ENCODE peak calls at places on chromosomes 16 and 17, in nine cellular contexts. Q, A, C, B, I, Z, R, W and J are unnamed samples.

GRCh38 chr16:66950971-66951790 is 9.9 kb upstream of the CES3 start:
- DNase-seq in Q (no peak), A (no peak), C (no peak), B (no peak), I (no peak), Z (no peak), R (no peak), W (no peak), J (no peak)

GRCh38 chr16:88967800-88968588 is 9.0 kb downstream of the CBFA2T3 start:
- DNase-seq in Q (no peak), A (no peak), C (peak; percentile 47), B (no peak), I (no peak), Z (no peak), R (peak; percentile 63), W (peak; percentile 87), J (peak; percentile 92)

GRCh38 chr17:45307290-45308015 is 9.4 kb downstream of the MAP3K14 start:
- DNase-seq in Q (no peak), A (peak; percentile 91), C (no peak), B (no peak), I (no peak), Z (no peak), R (peak; percentile 83), W (peak; percentile 71), J (peak; percentile 66)

GRCh38 chr16:50696575-50697420 is 3.4 kb downstream of the NOD2 start:
- DNase-seq in Q (peak; percentile 80), A (peak; percentile 56), C (peak; percentile 85), B (peak; percentile 80), I (peak; percentile 81), Z (peak; percentile 51), R (peak; percentile 62), W (peak; percentile 87), J (peak; percentile 84)

GRCh38 chr17:48348352-48348751 is 81.7 kb downstream of the SKAP1 start:
- DNase-seq in Q (no peak), A (no peak), C (no peak), B (no peak), I (no peak), Z (no peak), R (no peak), W (no peak), J (no peak)

GRCh38 chr17:29592850-29593545 is at the start of gene ANKRD13B:
- DNase-seq in Q (no peak), A (no peak), C (peak; percentile 74), B (no peak), I (peak; percentile 58), Z (peak; percentile 73), R (no peak), W (peak; percentile 71), J (peak; percentile 72)

GRCh38 chr16:54935411-54936085 is 4.9 kb downstream of the IRX5 start:
- DNase-seq in Q (no peak), A (no peak), C (no peak), B (no peak), I (no peak), Z (no peak), R (no peak), W (no peak), J (no peak)

GRCh38 chr17:56672195-56672594 is 78.7 kb downstream of the NOG start:
- DNase-seq in Q (no peak), A (no peak), C (no peak), B (no peak), I (no peak), Z (no peak), R (no peak), W (no peak), J (no peak)

GRCh38 chr16:89569506-89570341 is 5.8 kb upstream of the CPNE7 start:
- DNase-seq in Q (no peak), A (no peak), C (no peak), B (no peak), I (no peak), Z (no peak), R (no peak), W (no peak), J (no peak)

GRCh38 chr17:72025113-72025512 is 95.7 kb upstream of the SOX9 start:
- DNase-seq in Q (no peak), A (no peak), C (no peak), B (no peak), I (no peak), Z (no peak), R (no peak), W (no peak), J (no peak)

GRCh38 chr17:38734235-38734633 is 4.1 kb downstream of the CISD3 start:
- DNase-seq in Q (no peak), A (no peak), C (peak; percentile 45), B (no peak), I (no peak), Z (no peak), R (no peak), W (no peak), J (no peak)

GRCh38 chr16:30526137-30526822 is at the start of gene ZNF768:
- DNase-seq in Q (no peak), A (peak; percentile 7), C (peak; percentile 69), B (no peak), I (peak; percentile 39), Z (peak; percentile 70), R (no peak), W (peak; percentile 88), J (peak; percentile 89)

GRCh38 chr16:57127037-57127763 is 34.8 kb downstream of the CPNE2 start:
- DNase-seq in Q (no peak), A (peak; percentile 15), C (no peak), B (no peak), I (no peak), Z (no peak), R (no peak), W (no peak), J (no peak)

DNA sequence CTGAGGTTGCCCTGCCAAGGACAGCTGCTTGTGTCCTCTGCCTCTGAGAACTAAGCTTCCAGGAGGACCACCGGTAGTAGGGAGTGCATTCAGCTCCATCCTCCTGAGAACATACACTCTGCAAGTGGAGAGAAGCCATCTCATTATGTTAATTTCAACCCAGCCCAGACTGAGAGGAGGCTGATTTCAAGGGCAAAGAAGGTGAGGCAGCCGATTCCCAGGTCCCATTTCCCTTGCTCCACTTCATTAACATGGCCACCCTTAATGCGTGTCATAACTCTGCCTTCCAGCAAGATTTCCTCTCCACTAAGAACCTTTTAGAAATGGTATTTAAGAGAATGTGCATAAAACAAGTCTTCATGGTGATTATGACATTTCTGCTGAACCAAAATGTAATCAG is 72.5 kb downstream of the CDH13 start:
- DNase-seq in Q (no peak), A (no peak), C (no peak), B (no peak), I (no peak), Z (no peak), R (no peak), W (no peak), J (no peak)
- TF ChIP-seq CTCF in Q (no peak), A (no peak), C (no peak), B (no peak), I (no peak), Z (no peak), R (no peak), W (no peak), J (no peak)

GRCh38 chr16:11949527-11949926 is 7.7 kb upstream of the NPIPB2 start:
- DNase-seq in Q (no peak), A (peak; percentile 51), C (no peak), B (peak; percentile 54), I (no peak), Z (no peak), R (no peak), W (peak; percentile 85), J (peak; percentile 82)
- TF ChIP-seq CTCF in Q (peak; percentile 38), A (peak; percentile 73), C (peak; percentile 47), B (peak; percentile 26), I (peak; percentile 64), Z (no peak), R (peak; percentile 83), W (peak; percentile 75), J (peak; percentile 77)

GRCh38 chr17:18321309-18321708 is 6.2 kb downstream of the SMCR8 start:
- DNase-seq in Q (no peak), A (no peak), C (no peak), B (no peak), I (no peak), Z (no peak), R (no peak), W (no peak), J (no peak)
- TF ChIP-seq CTCF in Q (no peak), A (peak; percentile 46), C (no peak), B (no peak), I (peak; percentile 30), Z (no peak), R (no peak), W (no peak), J (peak; percentile 7)

GRCh38 chr17:74259667-74260524 is 14.1 kb upstream of the DNAI2 start:
- DNase-seq in Q (no peak), A (no peak), C (no peak), B (no peak), I (no peak), Z (no peak), R (no peak), W (no peak), J (no peak)
- TF ChIP-seq CTCF in Q (no peak), A (no peak), C (no peak), B (no peak), I (no peak), Z (no peak), R (no peak), W (no peak), J (no peak)

DNA sequence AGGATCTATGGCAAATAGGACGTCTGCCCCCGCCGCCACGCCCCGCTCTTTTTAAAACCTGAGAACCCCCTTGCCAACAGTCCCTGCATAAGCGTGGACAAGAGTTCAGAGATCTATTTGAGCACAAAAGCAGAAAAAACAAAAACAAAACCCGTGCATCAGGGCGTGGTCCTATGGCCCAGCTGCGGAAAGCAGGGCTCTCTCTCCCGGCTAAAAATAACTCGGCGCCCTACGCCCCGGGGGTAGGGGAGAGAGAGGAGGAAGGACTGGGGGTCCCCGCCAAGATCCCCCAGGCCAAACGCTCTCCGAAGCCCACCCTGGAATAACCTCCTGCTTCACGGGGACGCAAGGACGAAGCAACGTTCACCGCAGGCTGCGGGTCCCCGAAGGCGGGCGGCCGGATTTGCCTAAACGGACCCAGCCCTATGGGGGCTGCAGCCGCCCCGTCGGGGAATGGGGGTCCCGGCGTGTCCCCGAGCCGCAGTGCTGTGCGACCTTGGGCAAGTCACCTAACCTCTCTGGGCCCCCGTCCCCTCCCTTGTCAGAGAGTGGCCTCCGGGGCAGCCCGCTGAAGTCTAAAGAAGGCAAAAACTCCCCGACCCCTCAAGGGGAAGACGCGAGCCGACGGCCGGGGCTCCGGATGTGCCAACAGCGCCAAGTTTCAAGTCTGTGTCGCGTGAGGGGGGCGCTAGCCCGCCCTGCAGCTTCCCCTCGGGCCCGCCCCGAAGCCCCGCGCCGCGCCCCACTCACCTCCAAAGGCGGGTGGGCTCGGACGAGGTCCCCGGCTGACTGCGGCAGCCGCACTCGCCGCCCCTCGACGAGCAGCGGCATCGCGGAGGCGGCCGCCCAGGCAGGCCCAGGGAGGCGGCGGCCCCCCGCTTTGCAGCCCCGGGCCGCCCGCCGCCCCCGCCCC is 477 bp downstream of the NTAN1 start:
- DNase-seq in Q (no peak), A (no peak), C (peak; percentile 82), B (peak; percentile 51), I (no peak), Z (no peak), R (peak; percentile 33), W (no peak), J (peak; percentile 29)
- TF ChIP-seq CTCF in Q (no peak), A (peak; percentile 53), C (no peak), B (no peak), I (no peak), Z (no peak), R (peak; percentile 47), W (no peak), J (peak; percentile 17)

DNA sequence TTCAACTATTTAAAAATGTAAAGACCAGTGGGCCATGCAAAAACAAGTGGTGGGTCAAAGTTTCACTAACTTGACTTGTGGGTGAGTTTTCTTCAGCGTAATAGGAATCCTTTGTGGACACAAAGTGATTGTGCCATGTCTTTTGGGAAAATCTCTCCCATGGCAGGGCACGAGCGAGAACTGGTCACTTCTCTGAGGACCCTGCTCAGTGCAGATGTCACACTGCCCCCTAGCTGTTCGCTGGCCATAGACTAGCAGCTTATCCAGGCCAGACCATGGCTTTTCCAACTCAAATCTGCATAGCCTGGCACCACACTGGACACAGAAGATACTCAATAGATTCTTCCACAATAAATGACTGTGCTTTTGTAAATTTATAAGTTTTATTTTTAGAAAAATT is 306.0 kb upstream of the CCL2 start:
- DNase-seq in Q (no peak), A (no peak), C (no peak), B (no peak), I (no peak), Z (no peak), R (no peak), W (no peak), J (no peak)
- TF ChIP-seq CTCF in Q (no peak), A (peak; percentile 16), C (no peak), B (no peak), I (peak; percentile 32), Z (no peak), R (peak; percentile 49), W (no peak), J (peak; percentile 35)